ENCODE peak calls at places on chromosomes 12 and 14, in six cellular contexts. One of them, this sample, is unnamed.

GRCh38 chr12:53174881-53175491 is 5.5 kb upstream of the ZNF740 start:
- DNase-seq in cardiac muscle cell: peak; percentile 59
- DNase-seq in bronchial epithelial cell: peak; percentile 33
- DNase-seq in SK-N-SH: no peak
- DNase-seq in ovary: no peak
- DNase-seq in adrenal gland: peak; percentile 63
- DNase-seq in this sample: peak; percentile 86

GRCh38 chr14:95025941-95026340 is 131.4 kb downstream of the DICER1 start:
- DNase-seq in cardiac muscle cell: no peak
- DNase-seq in bronchial epithelial cell: no peak
- DNase-seq in SK-N-SH: no peak
- DNase-seq in ovary: no peak
- DNase-seq in adrenal gland: no peak
- DNase-seq in this sample: no peak

GRCh38 chr12:42912367-42912766 is 322.8 kb upstream of the PRICKLE1 start:
- DNase-seq in cardiac muscle cell: no peak
- DNase-seq in bronchial epithelial cell: no peak
- DNase-seq in SK-N-SH: no peak
- DNase-seq in ovary: no peak
- DNase-seq in adrenal gland: no peak
- DNase-seq in this sample: no peak

GRCh38 chr12:103769240-103769945 is 71.6 kb downstream of the NT5DC3 start:
- DNase-seq in cardiac muscle cell: no peak
- DNase-seq in bronchial epithelial cell: no peak
- DNase-seq in SK-N-SH: no peak
- DNase-seq in ovary: no peak
- DNase-seq in adrenal gland: no peak
- DNase-seq in this sample: no peak

GRCh38 chr12:77560714-77561113 is 270.0 kb upstream of the NAV3 start:
- DNase-seq in cardiac muscle cell: no peak
- DNase-seq in bronchial epithelial cell: no peak
- DNase-seq in SK-N-SH: no peak
- DNase-seq in ovary: no peak
- DNase-seq in adrenal gland: no peak
- DNase-seq in this sample: no peak

GRCh38 chr12:114918535-114919233 is 234.7 kb upstream of the TBX3 start:
- DNase-seq in cardiac muscle cell: peak; percentile 22
- DNase-seq in bronchial epithelial cell: peak; percentile 17
- DNase-seq in SK-N-SH: no peak
- DNase-seq in ovary: no peak
- DNase-seq in adrenal gland: no peak
- DNase-seq in this sample: no peak

GRCh38 chr12:56122637-56123036 is 4.6 kb downstream of the ZC3H10 start:
- DNase-seq in cardiac muscle cell: no peak
- DNase-seq in bronchial epithelial cell: no peak
- DNase-seq in SK-N-SH: no peak
- DNase-seq in ovary: no peak
- DNase-seq in adrenal gland: no peak
- DNase-seq in this sample: no peak

GRCh38 chr14:49405291-49405690 is 180.9 kb downstream of the RPS29 start:
- DNase-seq in cardiac muscle cell: peak; percentile 55
- DNase-seq in bronchial epithelial cell: peak; percentile 17
- DNase-seq in SK-N-SH: no peak
- DNase-seq in ovary: no peak
- DNase-seq in adrenal gland: peak; percentile 66
- DNase-seq in this sample: no peak

GRCh38 chr12:125203145-125203765 is 138.0 kb downstream of the AACS start:
- DNase-seq in cardiac muscle cell: no peak
- DNase-seq in bronchial epithelial cell: peak; percentile 30
- DNase-seq in SK-N-SH: no peak
- DNase-seq in ovary: no peak
- DNase-seq in adrenal gland: no peak
- DNase-seq in this sample: no peak

GRCh38 chr12:117686911-117687377 is 281.8 kb downstream of the KSR2 start:
- DNase-seq in cardiac muscle cell: peak; percentile 16
- DNase-seq in bronchial epithelial cell: peak; percentile 3
- DNase-seq in SK-N-SH: peak; percentile 23
- DNase-seq in ovary: no peak
- DNase-seq in adrenal gland: peak; percentile 11
- DNase-seq in this sample: no peak

GRCh38 chr14:99884834-99885648 is 91.8 kb downstream of the EML1 start:
- DNase-seq in cardiac muscle cell: peak; percentile 80
- DNase-seq in bronchial epithelial cell: peak; percentile 65
- DNase-seq in SK-N-SH: peak; percentile 69
- DNase-seq in ovary: no peak
- DNase-seq in adrenal gland: peak; percentile 43
- DNase-seq in this sample: peak; percentile 54

GRCh38 chr12:89690925-89691324 is 17.7 kb downstream of the ATP2B1 start:
- DNase-seq in cardiac muscle cell: no peak
- DNase-seq in bronchial epithelial cell: no peak
- DNase-seq in SK-N-SH: no peak
- DNase-seq in ovary: no peak
- DNase-seq in adrenal gland: no peak
- DNase-seq in this sample: no peak

GRCh38 chr14:74583689-74584434 is 28.2 kb downstream of the LTBP2 start:
- DNase-seq in cardiac muscle cell: no peak
- DNase-seq in bronchial epithelial cell: peak; percentile 95
- DNase-seq in SK-N-SH: no peak
- DNase-seq in ovary: peak; percentile 28
- DNase-seq in adrenal gland: no peak
- DNase-seq in this sample: no peak

GRCh38 chr12:104750061-104750460 is 208.0 kb downstream of the SLC41A2 start:
- DNase-seq in cardiac muscle cell: peak; percentile 68
- DNase-seq in bronchial epithelial cell: peak; percentile 51
- DNase-seq in SK-N-SH: no peak
- DNase-seq in ovary: no peak
- DNase-seq in adrenal gland: peak; percentile 44
- DNase-seq in this sample: peak; percentile 11

GRCh38 chr14:100880271-100881101 is 23.0 kb downstream of the RTL1 start:
- DNase-seq in cardiac muscle cell: no peak
- DNase-seq in bronchial epithelial cell: no peak
- DNase-seq in SK-N-SH: no peak
- DNase-seq in ovary: peak; percentile 12
- DNase-seq in adrenal gland: no peak
- DNase-seq in this sample: no peak

GRCh38 chr12:108046135-108046534 is 83.0 kb upstream of the WSCD2 start:
- DNase-seq in cardiac muscle cell: no peak
- DNase-seq in bronchial epithelial cell: no peak
- DNase-seq in SK-N-SH: no peak
- DNase-seq in ovary: no peak
- DNase-seq in adrenal gland: no peak
- DNase-seq in this sample: no peak

GRCh38 chr14:62777510-62777909 is 267.7 kb downstream of the KCNH5 start:
- DNase-seq in cardiac muscle cell: no peak
- DNase-seq in bronchial epithelial cell: no peak
- DNase-seq in SK-N-SH: no peak
- DNase-seq in ovary: no peak
- DNase-seq in adrenal gland: no peak
- DNase-seq in this sample: no peak

GRCh38 chr12:123109319-123109772 is 41.5 kb downstream of the PITPNM2 start:
- DNase-seq in cardiac muscle cell: no peak
- DNase-seq in bronchial epithelial cell: no peak
- DNase-seq in SK-N-SH: no peak
- DNase-seq in ovary: no peak
- DNase-seq in adrenal gland: peak; percentile 68
- DNase-seq in this sample: no peak

GRCh38 chr12:100671396-100672074 is 98.1 kb downstream of the GAS2L3 start:
- DNase-seq in cardiac muscle cell: no peak
- DNase-seq in bronchial epithelial cell: no peak
- DNase-seq in SK-N-SH: no peak
- DNase-seq in ovary: no peak
- DNase-seq in adrenal gland: no peak
- DNase-seq in this sample: peak; percentile 14

GRCh38 chr12:120720234-120720968 is 5.2 kb upstream of the ACADS start:
- DNase-seq in cardiac muscle cell: peak; percentile 88
- DNase-seq in bronchial epithelial cell: peak; percentile 66
- DNase-seq in SK-N-SH: no peak
- DNase-seq in ovary: no peak
- DNase-seq in adrenal gland: peak; percentile 82
- DNase-seq in this sample: no peak

GRCh38 chr14:96316087-96316486 is 47.1 kb downstream of the ATG2B start:
- DNase-seq in cardiac muscle cell: no peak
- DNase-seq in bronchial epithelial cell: no peak
- DNase-seq in SK-N-SH: no peak
- DNase-seq in ovary: no peak
- DNase-seq in adrenal gland: no peak
- DNase-seq in this sample: no peak

GRCh38 chr14:91573894-91574837 is 64.1 kb upstream of the PPP4R3A start:
- DNase-seq in cardiac muscle cell: peak; percentile 48
- DNase-seq in bronchial epithelial cell: peak; percentile 48
- DNase-seq in SK-N-SH: peak; percentile 63
- DNase-seq in ovary: no peak
- DNase-seq in adrenal gland: peak; percentile 12
- DNase-seq in this sample: peak; percentile 66

GRCh38 chr12:79127268-79127895 is 262.8 kb downstream of the SYT1 start:
- DNase-seq in cardiac muscle cell: peak; percentile 86
- DNase-seq in bronchial epithelial cell: peak; percentile 77
- DNase-seq in SK-N-SH: no peak
- DNase-seq in ovary: no peak
- DNase-seq in adrenal gland: no peak
- DNase-seq in this sample: no peak

GRCh38 chr14:36955376-36955775 is 217.0 kb downstream of the SLC25A21 start:
- DNase-seq in cardiac muscle cell: no peak
- DNase-seq in bronchial epithelial cell: no peak
- DNase-seq in SK-N-SH: no peak
- DNase-seq in ovary: no peak
- DNase-seq in adrenal gland: no peak
- DNase-seq in this sample: no peak

GRCh38 chr12:99767809-99768208 is 120.3 kb downstream of the GARIN6 start:
- DNase-seq in cardiac muscle cell: peak; percentile 40
- DNase-seq in bronchial epithelial cell: peak; percentile 37
- DNase-seq in SK-N-SH: no peak
- DNase-seq in ovary: no peak
- DNase-seq in adrenal gland: no peak
- DNase-seq in this sample: no peak

GRCh38 chr12:130463259-130463658 is 125.6 kb downstream of the PIWIL1 start:
- DNase-seq in cardiac muscle cell: no peak
- DNase-seq in bronchial epithelial cell: no peak
- DNase-seq in SK-N-SH: peak; percentile 56
- DNase-seq in ovary: no peak
- DNase-seq in adrenal gland: no peak
- DNase-seq in this sample: no peak
- H3K4me3 ChIP-seq in cardiac muscle cell: no peak overlapping the region
- H3K4me3 ChIP-seq in bronchial epithelial cell: no peak overlapping the region
- H3K4me3 ChIP-seq in SK-N-SH: no peak overlapping the region
- H3K4me3 ChIP-seq in ovary: no peak overlapping the region
- H3K4me3 ChIP-seq in adrenal gland: no peak overlapping the region
- H3K4me3 ChIP-seq in this sample: no peak overlapping the region

GRCh38 chr12:85835810-85836715 is at the start of gene RASSF9:
- DNase-seq in cardiac muscle cell: peak; percentile 97
- DNase-seq in bronchial epithelial cell: peak; percentile 83
- DNase-seq in SK-N-SH: no peak
- DNase-seq in ovary: peak; percentile 79
- DNase-seq in adrenal gland: peak; percentile 55
- DNase-seq in this sample: no peak
- H3K4me3 ChIP-seq in cardiac muscle cell: peak within 1 kb of the TSS; percentile 1
- H3K4me3 ChIP-seq in bronchial epithelial cell: peak within 1 kb of the TSS; percentile 60
- H3K4me3 ChIP-seq in SK-N-SH: peak within 1 kb of the TSS; percentile 22
- H3K4me3 ChIP-seq in ovary: peak within 1 kb of the TSS; percentile 40
- H3K4me3 ChIP-seq in adrenal gland: peak within 1 kb of the TSS; percentile 52
- H3K4me3 ChIP-seq in this sample: peak within 1 kb of the TSS; percentile 15

GRCh38 chr14:52399886-52400599 is 85.9 kb downstream of the PTGER2 start:
- DNase-seq in cardiac muscle cell: peak; percentile 16
- DNase-seq in bronchial epithelial cell: peak; percentile 4
- DNase-seq in SK-N-SH: no peak
- DNase-seq in ovary: no peak
- DNase-seq in adrenal gland: no peak
- DNase-seq in this sample: peak; percentile 16
- H3K4me3 ChIP-seq in cardiac muscle cell: no peak overlapping the region
- H3K4me3 ChIP-seq in bronchial epithelial cell: no peak overlapping the region
- H3K4me3 ChIP-seq in SK-N-SH: no peak overlapping the region
- H3K4me3 ChIP-seq in ovary: no peak overlapping the region
- H3K4me3 ChIP-seq in adrenal gland: no peak overlapping the region
- H3K4me3 ChIP-seq in this sample: no peak overlapping the region

DNA sequence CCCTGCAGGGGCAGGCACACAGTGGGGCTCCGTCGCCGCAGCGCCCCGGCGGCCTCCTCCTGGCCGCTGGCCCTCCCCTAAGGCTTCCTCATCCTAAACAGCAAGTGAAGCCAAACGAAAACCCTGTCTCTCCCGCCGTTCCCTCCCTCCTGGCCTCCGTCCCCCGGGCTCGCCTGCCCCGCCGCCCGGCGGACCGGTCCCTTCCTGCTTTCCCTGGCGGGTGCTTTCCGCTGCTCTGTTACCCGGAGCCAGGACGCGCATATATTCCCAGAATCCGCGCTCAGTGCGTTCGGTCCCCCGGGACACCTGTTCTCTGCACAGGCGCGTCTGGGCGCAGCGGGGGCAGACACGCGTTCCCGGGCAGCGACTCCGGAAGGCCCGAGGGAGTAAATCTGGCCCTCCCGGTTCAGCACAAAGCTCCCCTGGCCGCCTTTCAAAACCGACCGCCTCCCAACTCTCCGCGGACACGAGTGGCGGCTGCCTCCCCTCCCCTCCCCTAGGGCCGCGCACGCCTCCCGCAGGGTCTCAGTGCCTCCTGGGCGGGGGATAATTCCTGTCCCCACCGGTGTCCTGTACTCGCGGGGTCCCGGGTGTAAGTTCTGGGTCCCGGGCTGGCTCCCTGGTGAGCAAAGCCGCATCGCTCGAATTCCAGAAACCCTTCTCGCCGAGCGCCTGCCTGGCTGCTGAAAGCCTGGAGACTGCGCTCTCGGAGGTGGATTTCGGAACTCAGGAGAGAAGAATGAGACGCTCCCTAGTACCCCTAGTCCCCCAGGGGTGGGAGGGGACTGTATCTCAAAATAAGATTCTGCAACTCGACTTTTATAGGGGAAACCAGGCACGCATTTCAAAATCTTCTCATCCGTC is 21.4 kb upstream of the CEP170B start:
- DNase-seq in cardiac muscle cell: no peak
- DNase-seq in bronchial epithelial cell: no peak
- DNase-seq in SK-N-SH: peak; percentile 49
- DNase-seq in ovary: no peak
- DNase-seq in adrenal gland: no peak
- DNase-seq in this sample: peak; percentile 89
- H3K4me3 ChIP-seq in cardiac muscle cell: peak overlapping the region; percentile 28
- H3K4me3 ChIP-seq in bronchial epithelial cell: no peak overlapping the region
- H3K4me3 ChIP-seq in SK-N-SH: no peak overlapping the region
- H3K4me3 ChIP-seq in ovary: no peak overlapping the region
- H3K4me3 ChIP-seq in adrenal gland: peak overlapping the region; percentile 49
- H3K4me3 ChIP-seq in this sample: peak overlapping the region; percentile 47